ENCODE peak calls at places on chromosomes 16 and 17, in nine cellular contexts. V is fibroblast of lung; P is dorsolateral prefrontal cortex; E is B cell; J is BE2C; D is CD8-positive, alpha-beta T cell; H is GM13977; R is heart left ventricle; C is nephron progenitor cell. X is an unnamed sample.
A peak's percentile ranks its signal among the peaks of the same experiment; 100 is the strongest.

GRCh38 chr17:74071280-74071679 is 132.2 kb upstream of the RPL38 start:
- DNase-seq in R (no peak), E (no peak), V (no peak), H (no peak), D (no peak), P (no peak), C (no peak), J (no peak), X (no peak)

GRCh38 chr16:88329726-88330700 is 52.7 kb upstream of the ZNF469 start:
- DNase-seq in H (no peak), P (no peak), E (no peak), C (no peak), R (no peak), J (no peak), D (no peak), V (peak; percentile 37), X (no peak)

GRCh38 chr17:65463242-65463641 is 98.2 kb downstream of the AXIN2 start:
- DNase-seq in V (peak; percentile 55), J (no peak), H (no peak), E (no peak), P (no peak), R (peak; percentile 93), D (no peak), C (no peak), X (no peak)

GRCh38 chr17:2054262-2054739 is 602 bp upstream of the HIC1 start:
- DNase-seq in V (peak; percentile 80), P (peak; percentile 27), R (peak; percentile 44), D (no peak), H (peak; percentile 54), J (peak; percentile 39), E (no peak), C (no peak), X (no peak)

GRCh38 chr16:64627288-64627687 is 494.6 kb downstream of the CDH11 start:
- DNase-seq in V (no peak), E (no peak), R (no peak), D (no peak), C (no peak), P (no peak), H (no peak), J (peak; percentile 33), X (no peak)

GRCh38 chr17:76405967-76406647 is 21.7 kb downstream of the SPHK1 start:
- DNase-seq in H (no peak), J (peak; percentile 93), R (peak; percentile 83), C (no peak), E (no peak), V (no peak), D (no peak), P (no peak), X (peak; percentile 50)

GRCh38 chr17:15782809-15783208 is 50.7 kb downstream of the TBC1D26 start:
- DNase-seq in V (peak; percentile 54), P (no peak), D (no peak), J (no peak), H (no peak), C (no peak), R (peak; percentile 69), E (no peak), X (no peak)

GRCh38 chr17:226108-226772 is 44.8 kb upstream of the DOC2B start:
- DNase-seq in R (peak; percentile 13), P (no peak), V (no peak), J (no peak), C (no peak), E (no peak), D (no peak), H (no peak), X (no peak)

GRCh38 chr16:85387731-85388295 is 225.3 kb upstream of the GSE1 start:
- DNase-seq in P (no peak), H (no peak), D (no peak), E (no peak), R (no peak), J (no peak), V (no peak), C (no peak), X (no peak)

DNA sequence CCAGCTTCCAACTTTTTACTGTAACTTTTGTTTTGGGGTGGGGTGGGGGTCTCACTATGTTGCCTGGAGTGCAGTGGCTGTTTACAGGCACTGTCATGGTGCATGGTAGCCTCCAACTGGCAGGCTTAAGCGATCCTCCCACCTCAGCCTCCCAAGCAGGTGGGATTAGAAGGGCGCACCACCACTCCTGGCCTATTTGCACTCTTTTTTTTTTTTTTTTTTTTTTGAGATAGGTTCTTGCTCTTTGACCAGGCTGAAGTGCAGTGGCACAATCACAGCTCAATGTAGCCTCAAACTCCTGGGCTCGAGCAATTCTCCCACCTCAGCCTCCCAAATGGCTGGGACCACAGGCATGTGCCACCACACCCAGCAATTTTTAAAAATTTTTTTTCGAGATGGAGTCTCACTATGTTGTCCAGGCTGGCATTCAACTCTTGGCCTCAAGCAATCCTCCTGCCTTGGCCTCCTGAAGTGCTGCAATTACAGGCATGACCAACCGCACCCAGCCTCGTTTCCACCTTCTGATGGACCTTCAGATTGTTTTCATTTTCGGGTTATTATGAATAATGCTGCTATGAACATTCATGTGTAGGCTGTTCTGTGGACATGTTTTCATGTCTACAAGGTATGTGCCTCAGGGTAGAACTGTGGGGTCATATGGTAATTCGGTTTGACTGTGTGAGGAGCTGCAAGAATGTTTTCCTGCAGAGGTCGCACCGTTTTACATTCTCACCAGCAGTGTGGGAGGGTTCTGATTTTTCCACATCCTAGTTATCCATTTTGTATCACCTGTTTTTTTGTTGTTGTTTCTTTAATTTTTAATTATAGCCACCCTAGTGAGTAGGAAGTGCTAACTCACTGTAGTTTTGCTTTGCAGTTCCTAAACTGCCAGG is 10.8 kb downstream of the TRAP1 start:
- DNase-seq in P (no peak), D (no peak), H (no peak), E (no peak), J (no peak), V (no peak), C (no peak), R (no peak), X (no peak)
- TF ChIP-seq CTCF in P (no peak), D (no peak), H (no peak), E (no peak), J (no peak), V (no peak), C (no peak), R (no peak), X (no peak)

DNA sequence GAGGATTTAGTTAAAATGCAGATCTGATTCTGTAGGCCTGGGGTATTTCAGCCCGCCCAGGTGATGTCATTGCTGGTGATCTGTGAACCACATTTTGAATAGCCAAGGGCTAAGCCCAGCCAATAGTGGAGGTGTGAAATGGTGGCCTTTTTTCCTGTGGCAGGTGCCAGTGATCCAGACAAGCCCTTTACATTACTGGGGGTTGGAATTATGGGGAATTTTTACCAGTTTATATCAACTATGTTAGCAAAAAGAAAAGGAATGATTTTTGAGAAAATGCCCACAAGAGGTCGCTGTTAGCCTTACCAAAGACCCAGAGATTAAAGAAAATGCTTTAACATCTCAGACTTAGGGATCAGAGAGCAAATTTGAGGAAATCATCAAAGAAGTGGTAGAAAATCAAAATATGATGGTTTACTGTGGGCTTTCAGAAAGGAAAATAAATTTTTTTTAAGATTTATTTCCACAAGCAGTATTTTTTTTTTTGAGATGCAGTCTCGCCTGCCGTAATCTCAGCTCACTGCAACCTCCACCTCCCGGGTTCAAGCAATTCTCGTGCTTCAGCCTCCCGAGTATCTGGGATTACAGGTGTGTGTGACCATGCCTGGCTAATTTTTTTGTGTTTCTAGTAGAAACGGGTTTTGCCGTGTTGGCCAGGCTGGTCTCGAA is 3.9 kb downstream of the VPS35L start:
- DNase-seq in E (no peak), J (peak; percentile 19), R (no peak), P (no peak), C (peak; percentile 10), D (no peak), V (peak; percentile 51), H (peak; percentile 38), X (peak; percentile 40)
- TF ChIP-seq CTCF in E (peak; percentile 82), J (peak; percentile 68), R (peak; percentile 64), P (peak; percentile 85), C (peak; percentile 73), D (peak; percentile 82), V (peak; percentile 63), H (peak; percentile 67), X (peak; percentile 41)

DNA sequence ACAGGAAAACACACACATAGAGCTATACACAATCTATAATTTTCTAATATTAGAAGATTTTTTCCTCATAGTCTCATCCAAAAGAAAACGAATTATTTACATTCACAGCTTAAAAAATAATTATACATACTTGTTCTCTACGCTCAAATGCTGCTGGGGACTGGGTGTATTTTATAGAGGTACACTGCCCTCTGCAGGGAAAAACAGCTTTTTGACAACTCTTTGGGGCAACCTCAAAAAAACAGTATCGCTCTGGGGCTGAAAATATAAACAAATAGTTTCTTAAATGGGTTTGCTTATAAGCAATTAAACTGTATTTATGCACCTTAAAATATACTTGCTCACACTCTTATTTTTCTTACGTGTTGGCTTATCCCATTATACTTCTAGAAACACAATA is 261.8 kb upstream of the PSMD7 start:
- DNase-seq in V (peak; percentile 1), E (no peak), D (no peak), C (peak; percentile 13), H (peak; percentile 26), R (no peak), P (no peak), J (peak; percentile 15), X (peak; percentile 10)
- TF ChIP-seq CTCF in V (peak; percentile 60), E (no peak), D (no peak), C (peak; percentile 68), H (peak; percentile 27), R (no peak), P (peak; percentile 57), J (peak; percentile 61), X (peak; percentile 23)

GRCh38 chr17:81035389-81036127 is 607 bp downstream of the BAIAP2 start:
- DNase-seq in V (peak; percentile 60), H (no peak), D (no peak), J (no peak), P (no peak), E (no peak), R (peak; percentile 28), C (peak; percentile 60), X (no peak)

GRCh38 chr17:81033535-81034167 is 1.3 kb upstream of the BAIAP2 start:
- DNase-seq in E (no peak), J (no peak), D (no peak), H (no peak), V (no peak), R (peak; percentile 45), C (no peak), P (no peak), X (no peak)

GRCh38 chr17:81036128-81036891 is 1.4 kb downstream of the BAIAP2 start:
- DNase-seq in E (no peak), P (no peak), R (peak; percentile 16), J (peak; percentile 52), C (no peak), D (no peak), H (no peak), V (peak; percentile 44), X (no peak)

GRCh38 chr17:81034168-81034777 is 678 bp upstream of the BAIAP2 start:
- DNase-seq in H (no peak), J (no peak), V (no peak), D (no peak), C (no peak), P (no peak), R (peak; percentile 42), E (no peak), X (no peak)

DNA sequence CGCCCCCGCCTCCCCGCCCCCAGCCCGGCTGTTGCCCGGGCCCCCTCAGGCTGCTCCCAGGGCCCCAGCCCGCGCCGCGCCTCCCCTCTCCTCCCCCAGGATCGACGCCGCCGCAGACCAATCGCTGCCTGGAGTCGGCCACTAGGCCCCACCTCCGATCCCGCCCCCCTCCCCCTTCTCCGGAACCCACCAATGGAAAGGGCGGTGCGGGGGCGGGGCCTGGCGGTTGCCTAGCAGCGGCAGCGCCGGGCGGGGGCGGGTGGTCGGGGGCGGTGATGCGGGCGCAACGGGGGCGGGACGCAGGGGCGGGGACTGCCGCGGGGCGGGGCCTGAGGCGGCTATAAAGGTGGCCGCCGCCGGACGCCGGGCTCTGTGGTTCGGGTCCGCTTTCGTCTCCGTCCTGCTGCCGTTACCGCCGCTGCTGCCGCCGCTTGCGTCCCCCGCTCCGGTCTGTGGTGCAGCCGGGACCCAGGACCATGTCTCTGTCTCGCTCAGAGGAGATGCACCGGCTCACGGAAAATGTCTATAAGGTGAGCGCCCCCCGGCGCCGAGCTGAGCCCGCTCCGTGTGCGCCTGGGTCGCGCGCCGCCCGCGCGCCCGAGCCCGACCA is at the start of gene BAIAP2:
- DNase-seq in H (peak; percentile 100), C (peak; percentile 100), P (peak; percentile 93), R (peak; percentile 96), D (peak; percentile 96), V (peak; percentile 89), J (peak; percentile 99), E (peak; percentile 96), X (peak; percentile 100)
- TF ChIP-seq CTCF in H (peak; percentile 33), C (no peak), P (peak; percentile 13), R (no peak), D (no peak), V (no peak), J (no peak), E (no peak), X (peak; percentile 10)

X was measured in GM10248.